ENCODE peak calls at places on chromosome 5, in five cellular contexts. W is stomach, P is ovary, O is A549, T is sigmoid colon. J is an unnamed sample.

GRCh38 chr5:5638193-5638592 is 215.7 kb downstream of the ICE1 start:
- DNase-seq in W (no peak), T (no peak), O (no peak), P (no peak), J (no peak)

GRCh38 chr5:6832994-6833393 is 119.8 kb downstream of the TENT4A start:
- DNase-seq in P (no peak), O (no peak), W (no peak), T (no peak), J (no peak)

GRCh38 chr5:95238560-95239325 is 46.2 kb downstream of the MCTP1 start:
- DNase-seq in T (no peak), P (no peak), O (peak), W (no peak), J (no peak)

GRCh38 chr5:125081101-125081500 is 334.7 kb upstream of the ZNF608 start:
- DNase-seq in O (no peak), P (no peak), W (no peak), T (no peak), J (no peak)

GRCh38 chr5:171092194-171092593 is 216.9 kb upstream of the TLX3 start:
- DNase-seq in P (no peak), T (no peak), O (peak), W (no peak), J (no peak)

GRCh38 chr5:159033351-159033657 is 66.4 kb downstream of the EBF1 start:
- DNase-seq in P (no peak), O (no peak), W (no peak), T (no peak), J (no peak)

GRCh38 chr5:163165277-163165676 is 272.1 kb upstream of the CCNG1 start:
- DNase-seq in P (no peak), O (no peak), T (no peak), W (no peak), J (no peak)

GRCh38 chr5:168683247-168683926 is 104.2 kb upstream of the PANK3 start:
- DNase-seq in W (no peak), O (no peak), T (no peak), P (no peak), J (no peak)

GRCh38 chr5:122259995-122260394 is 52.0 kb upstream of the SNCAIP start:
- DNase-seq in W (no peak), P (peak), T (peak), O (peak), J (no peak)

GRCh38 chr5:42715791-42716190 is 40.8 kb upstream of the CCDC152 start:
- DNase-seq in T (no peak), P (no peak), W (no peak), O (no peak), J (no peak)

GRCh38 chr5:98770158-98770910 is 3.1 kb upstream of the RGMB start:
- DNase-seq in P (peak), W (peak), T (peak), O (peak), J (peak)

GRCh38 chr5:143947313-143947712 is 135.4 kb downstream of the HMHB1 start:
- DNase-seq in O (no peak), W (no peak), P (no peak), T (no peak), J (no peak)

GRCh38 chr5:116396700-116397099 is 177.9 kb downstream of the SEMA6A start:
- DNase-seq in T (no peak), W (no peak), O (no peak), P (no peak), J (no peak)

GRCh38 chr5:147504001-147504400 is 5.9 kb downstream of the DPYSL3 start:
- DNase-seq in T (no peak), W (no peak), O (no peak), P (no peak), J (no peak)

GRCh38 chr5:76196886-76197489 is 113.8 kb downstream of the SV2C start:
- DNase-seq in O (no peak), P (no peak), W (no peak), T (no peak), J (no peak)
- TF ChIP-seq EP300 in O (no peak), P (no peak), W (no peak), T (no peak), J (no peak)

GRCh38 chr5:134225780-134226440 is at the start of gene PPP2CA:
- DNase-seq in O (peak), T (peak), P (peak), W (peak), J (peak)
- TF ChIP-seq EP300 in O (no peak), T (no peak), P (peak), W (no peak), J (peak)

GRCh38 chr5:176530406-176530982 is 6.7 kb downstream of the RNF44 start:
- DNase-seq in T (no peak), P (no peak), O (no peak), W (no peak), J (no peak)
- TF ChIP-seq EP300 in T (no peak), P (no peak), O (no peak), W (no peak), J (no peak)

GRCh38 chr5:65482280-65482726 is 583 bp upstream of the ADAMTS6 start:
- DNase-seq in T (no peak), W (no peak), P (no peak), O (no peak), J (no peak)

GRCh38 chr5:65481171-65481575 is 547 bp downstream of the ADAMTS6 start:
- DNase-seq in T (no peak), W (no peak), P (no peak), O (no peak), J (no peak)

GRCh38 chr5:65483474-65484346 is 2.0 kb upstream of the ADAMTS6 start:
- DNase-seq in O (peak), W (no peak), P (no peak), T (no peak), J (no peak)

GRCh38 chr5:65481635-65482271 is at the start of gene ADAMTS6:
- DNase-seq in T (peak), W (peak), P (peak), O (peak), J (peak)

DNA sequence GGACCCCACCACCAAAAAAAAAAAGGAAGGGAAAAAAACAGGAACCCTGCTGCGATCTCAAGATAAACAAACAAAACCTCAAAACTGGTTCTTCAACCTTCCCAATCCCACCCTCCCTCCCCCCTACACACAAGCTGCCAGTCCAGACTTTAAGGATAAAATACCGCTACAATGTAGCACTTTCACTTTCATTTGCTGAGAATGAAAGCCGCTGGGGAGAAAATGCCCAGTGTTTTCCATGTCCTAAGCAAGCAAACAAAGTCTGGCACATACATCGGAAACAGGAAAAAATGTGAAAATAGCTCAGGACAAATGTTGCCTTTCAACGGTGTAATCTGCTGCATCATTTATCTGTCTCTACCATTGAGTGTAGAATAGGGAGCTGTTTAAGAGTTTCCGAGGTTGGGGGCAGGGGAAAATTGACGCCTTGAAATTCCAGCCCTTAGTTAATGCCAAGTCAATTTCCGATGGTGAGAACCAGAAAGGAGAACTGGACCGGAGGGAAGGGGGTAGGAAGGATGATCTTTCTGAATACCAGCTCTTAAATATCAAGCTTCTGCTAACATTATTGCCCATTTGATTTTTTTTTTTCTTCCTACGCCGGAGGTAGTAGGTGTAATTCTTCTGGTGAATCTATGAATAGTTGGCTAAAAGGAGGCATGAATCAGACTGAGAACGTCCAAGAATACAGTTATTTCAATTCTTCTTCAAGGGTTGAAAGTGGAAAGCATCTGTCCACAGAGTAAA is 1.2 kb upstream of the ADAMTS6 start:
- DNase-seq in P (no peak), T (no peak), W (no peak), O (peak), J (no peak)
- TF ChIP-seq EP300 in P (no peak), T (no peak), W (no peak), O (no peak), J (no peak)

GRCh38 chr5:172999974-173000373 is 16.4 kb downstream of the ATP6V0E1 start:
- DNase-seq in W (no peak), O (no peak), P (no peak), T (no peak), J (no peak)
- TF ChIP-seq EP300 in W (no peak), O (no peak), P (no peak), T (no peak), J (no peak)

GRCh38 chr5:139915274-139915673 is 119.7 kb downstream of the PSD2 start:
- DNase-seq in P (no peak), T (peak), O (no peak), W (no peak), J (no peak)
- TF ChIP-seq EP300 in P (no peak), T (no peak), O (no peak), W (no peak), J (no peak)

GRCh38 chr5:132363431-132364112 is 5.9 kb upstream of the SLC22A5 start:
- DNase-seq in O (peak), T (no peak), P (no peak), W (no peak), J (no peak)
- TF ChIP-seq EP300 in O (no peak), T (peak), P (no peak), W (no peak), J (peak)

J was measured in transverse colon.